ENCODE peak calls at places on chromosomes 4 and X, in seven cellular contexts. W, R, Q, F, C, L and J are unnamed samples.

GRCh38 chr4:128455076-128455345 is 167.4 kb upstream of the PGRMC2 start:
- DNase-seq in C (no peak), R (no peak), W (peak; percentile 57), L (no peak), Q (no peak), F (peak; percentile 78), J (no peak)

GRCh38 chr4:41414380-41414779 is 123.6 kb upstream of the LIMCH1 start:
- DNase-seq in L (no peak), Q (no peak), W (no peak), R (no peak), F (no peak), C (no peak), J (no peak)

GRCh38 chrX:47144626-47145407 is at the start of the genes NDUFB11 and RBM10:
- DNase-seq in L (peak; percentile 94), W (peak; percentile 93), C (peak; percentile 93), R (peak; percentile 94), Q (peak; percentile 88), F (peak; percentile 86), J (peak; percentile 73)

GRCh38 chr4:77917601-77918000 is 55.0 kb downstream of the MRPL1 start:
- DNase-seq in Q (no peak), W (no peak), C (no peak), F (no peak), R (no peak), L (no peak), J (no peak)

GRCh38 chrX:97039363-97040029 is 155.8 kb downstream of the RPA4 start:
- DNase-seq in W (peak; percentile 45), R (no peak), L (no peak), C (peak; percentile 35), F (peak; percentile 4), Q (peak; percentile 9), J (no peak)

GRCh38 chr4:140374130-140374477 is 658 bp downstream of the SCOC start:
- DNase-seq in Q (no peak), W (no peak), L (no peak), R (peak; percentile 4), F (no peak), C (no peak), J (no peak)

GRCh38 chr4:126583509-126583908 is 1049.2 kb upstream of the INTU start:
- DNase-seq in Q (no peak), C (no peak), L (peak; percentile 41), W (no peak), R (peak; percentile 4), F (no peak), J (no peak)

GRCh38 chr4:133513891-133514290 is 364.8 kb downstream of the PCDH10 start:
- DNase-seq in L (no peak), R (no peak), C (no peak), Q (no peak), W (no peak), F (no peak), J (no peak)

GRCh38 chr4:73452953-73453700 is 17.1 kb downstream of the AFP start:
- DNase-seq in Q (no peak), R (no peak), L (no peak), C (no peak), W (no peak), F (no peak), J (no peak)